ENCODE peak calls at places on chromosomes 11 and 22, in four cellular contexts. U is fibroblast of the aortic adventitia, A is skeletal muscle cell, T is choroid plexus epithelial cell. J is an unnamed sample.

GRCh38 chr11:86134580-86135318 is 65.9 kb upstream of the PICALM start:
- DNase-seq in U (no peak), A (no peak), T (no peak), J (no peak)

GRCh38 chr11:128757235-128757711 is 63.4 kb downstream of the FLI1 start:
- DNase-seq in U (no peak), A (no peak), T (peak), J (no peak)

GRCh38 chr11:129312741-129313587 is 62.7 kb upstream of the BARX2 start:
- DNase-seq in U (peak), A (no peak), T (no peak), J (no peak)

GRCh38 chr22:27768027-27768640 is 33.4 kb downstream of the MN1 start:
- DNase-seq in U (no peak), A (no peak), T (no peak), J (no peak)

GRCh38 chr11:133078591-133079179 is 453.6 kb downstream of the OPCML start:
- DNase-seq in U (peak), A (no peak), T (peak), J (no peak)

GRCh38 chr22:28541137-28541536 is 138.5 kb downstream of the TTC28 start:
- DNase-seq in U (no peak), A (no peak), T (no peak), J (no peak)

GRCh38 chr11:102788334-102789035 is 8.1 kb upstream of the MMP10 start:
- DNase-seq in U (peak), A (no peak), T (no peak), J (no peak)

GRCh38 chr11:63598556-63598955 is 15.7 kb downstream of the PLAAT3 start:
- DNase-seq in U (no peak), A (no peak), T (no peak), J (no peak)

GRCh38 chr11:28072321-28072720 is 35.6 kb downstream of the KIF18A start:
- DNase-seq in U (peak), A (no peak), T (peak), J (no peak)

GRCh38 chr11:129699711-129700304 is 115.8 kb upstream of the TMEM45B start:
- DNase-seq in U (no peak), A (no peak), T (peak), J (no peak)

GRCh38 chr11:87447606-87448005 is 409.9 kb downstream of the TMEM135 start:
- DNase-seq in U (no peak), A (no peak), T (no peak), J (no peak)

GRCh38 chr22:36790648-36791047 is 14.7 kb upstream of the IFT27 start:
- DNase-seq in U (no peak), A (no peak), T (no peak), J (no peak)

GRCh38 chr11:94494200-94494545 is 389 bp downstream of the ANKRD49 start:
- DNase-seq in U (peak), A (no peak), T (no peak), J (no peak)

GRCh38 chr11:78698612-78699011 is 123.9 kb upstream of the NARS2 start:
- DNase-seq in U (peak), A (peak), T (peak), J (no peak)

GRCh38 chr11:68905421-68906360 is 2.0 kb downstream of the IGHMBP2 start:
- DNase-seq in U (no peak), A (no peak), T (no peak), J (no peak)
- H3K4me3 ChIP-seq in U (peak), A (no peak), T (no peak), J (no peak)

DNA sequence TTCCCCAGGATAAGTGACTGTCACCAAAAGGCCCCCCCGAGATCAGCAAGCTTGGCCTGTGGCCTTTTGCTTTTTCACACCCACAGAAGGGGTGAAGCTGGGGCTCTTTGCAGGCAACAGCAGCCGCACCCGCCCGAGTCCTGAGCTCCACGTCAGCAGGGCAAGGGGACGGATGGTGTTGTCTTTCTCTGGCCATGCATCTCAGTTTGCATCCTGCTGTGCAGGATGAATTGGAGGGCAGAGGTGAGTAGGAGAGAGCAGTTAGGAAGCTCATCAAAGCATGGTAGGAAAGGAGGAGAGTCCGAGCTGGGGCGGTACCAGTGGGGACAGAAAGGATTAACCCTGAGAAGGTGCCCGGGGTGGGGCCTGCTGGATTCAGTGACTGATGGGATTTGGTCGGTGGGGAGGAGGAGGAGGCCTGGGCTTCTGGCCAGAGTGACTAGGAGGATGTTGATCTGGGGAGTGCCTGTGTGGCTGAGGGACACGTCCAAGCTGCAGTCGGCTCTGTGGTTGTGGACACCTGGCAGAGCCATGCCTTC is 14.5 kb downstream of the FAM83F start:
- DNase-seq in U (no peak), A (no peak), T (peak), J (no peak)
- H3K4me3 ChIP-seq in U (no peak), A (no peak), T (no peak), J (no peak)

GRCh38 chr11:35170503-35170902 is 31.5 kb downstream of the CD44 start:
- DNase-seq in U (peak), A (no peak), T (no peak), J (no peak)
- H3K4me3 ChIP-seq in U (no peak), A (no peak), T (no peak), J (no peak)

GRCh38 chr11:117313828-117314768 is 2.0 kb downstream of the BACE1 start:
- DNase-seq in U (no peak), A (no peak), T (no peak), J (no peak)
- H3K4me3 ChIP-seq in U (peak), A (peak), T (peak), J (no peak)

GRCh38 chr11:120327311-120327710 is 2.2 kb downstream of the TLCD5 start:
- DNase-seq in U (no peak), A (no peak), T (no peak), J (no peak)

GRCh38 chr11:120324932-120325810 is at the start of gene TLCD5:
- DNase-seq in U (peak), A (no peak), T (peak), J (peak)

GRCh38 chr11:120326845-120327281 is 1.8 kb downstream of the TLCD5 start:
- DNase-seq in U (no peak), A (no peak), T (peak), J (no peak)

GRCh38 chr11:120329556-120329955 is 4.5 kb downstream of the TLCD5 start:
- DNase-seq in U (no peak), A (no peak), T (no peak), J (no peak)

DNA sequence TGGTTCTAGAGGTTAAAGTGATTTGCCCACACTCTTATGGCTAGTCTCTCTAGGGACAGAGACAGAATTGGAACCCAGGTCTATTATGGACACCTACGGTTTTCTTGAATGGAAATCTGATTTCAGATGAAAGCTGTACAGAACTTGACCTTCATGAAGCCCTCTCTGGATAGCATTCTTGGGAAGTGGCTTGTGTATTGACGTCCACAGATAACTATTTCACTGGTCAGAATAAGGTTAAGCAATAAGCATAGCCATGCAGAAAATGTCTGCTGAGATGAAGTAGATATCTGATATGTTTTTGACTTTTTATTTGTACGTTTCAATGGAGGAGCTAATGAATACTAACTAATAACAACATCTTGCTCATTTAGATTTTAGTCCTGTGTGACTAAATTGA is 1.1 kb downstream of the TLCD5 start:
- DNase-seq in U (peak), A (no peak), T (peak), J (no peak)
- H3K4me3 ChIP-seq in U (peak), A (peak), T (peak), J (peak)

GRCh38 chr11:114123692-114124330 is 64.3 kb downstream of the ZBTB16 start:
- DNase-seq in U (no peak), A (no peak), T (no peak), J (no peak)

GRCh38 chr11:114124601-114125144 is 65.2 kb downstream of the ZBTB16 start:
- DNase-seq in U (no peak), A (no peak), T (no peak), J (no peak)

GRCh38 chr11:114125959-114126358 is 66.4 kb downstream of the ZBTB16 start:
- DNase-seq in U (no peak), A (no peak), T (no peak), J (no peak)

GRCh38 chr11:114122668-114123067 is 63.2 kb downstream of the ZBTB16 start:
- DNase-seq in U (no peak), A (no peak), T (peak), J (no peak)

DNA sequence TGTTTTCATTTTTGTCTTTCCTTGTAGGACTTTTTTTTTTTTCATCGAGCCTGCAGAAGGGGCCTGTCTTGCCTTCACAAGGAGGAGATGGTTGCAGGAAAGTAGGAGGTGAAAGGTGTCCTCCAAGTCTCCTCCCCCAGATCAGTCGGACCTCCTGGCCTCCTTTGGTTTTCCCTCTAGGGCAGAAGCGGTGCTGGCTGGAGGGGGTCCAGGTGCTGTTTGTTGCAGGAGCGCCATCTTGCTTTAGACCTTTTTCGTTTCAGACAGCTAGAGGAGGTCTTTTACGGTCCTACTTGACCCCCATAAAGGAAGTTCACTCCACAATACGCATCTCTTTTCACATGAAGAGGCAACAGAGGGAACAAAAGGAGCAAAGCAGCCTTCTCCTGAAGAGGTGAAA is 66.0 kb downstream of the ZBTB16 start:
- DNase-seq in U (no peak), A (no peak), T (no peak), J (no peak)
- H3K4me3 ChIP-seq in U (no peak), A (no peak), T (no peak), J (no peak)

DNA sequence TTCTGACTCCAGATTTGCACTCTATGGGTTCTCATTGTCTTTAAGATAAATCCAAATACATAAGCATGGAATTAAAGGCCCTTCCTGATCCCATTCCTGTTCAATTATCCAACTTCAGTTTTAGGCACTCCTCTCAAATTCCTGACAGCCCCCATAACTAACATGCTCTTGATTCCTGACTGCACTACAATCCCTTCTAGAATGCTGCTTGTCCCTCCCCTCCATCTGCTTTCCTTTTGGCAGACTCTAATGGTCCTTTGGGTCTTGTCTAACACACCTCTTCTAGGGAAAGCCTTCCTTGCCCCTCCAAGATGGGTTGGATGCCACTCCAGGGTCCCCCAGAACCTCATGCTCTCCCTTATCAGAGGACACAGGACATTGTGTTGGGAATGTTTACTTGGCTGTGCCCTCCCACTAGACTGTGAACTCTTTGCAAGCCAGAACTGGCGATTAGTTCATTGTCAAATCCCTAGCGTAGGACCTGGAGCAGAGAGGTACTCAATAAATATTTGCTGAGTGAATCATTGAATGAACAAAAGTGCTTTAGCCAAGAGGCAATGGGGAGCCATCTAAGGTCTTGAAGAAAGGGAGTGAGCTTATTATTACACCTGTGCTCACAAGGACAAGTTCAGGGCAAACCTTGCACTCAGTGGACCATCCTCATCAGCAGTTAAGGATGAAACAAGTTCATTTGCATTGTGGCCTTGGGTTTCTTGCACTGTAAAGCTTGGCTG is 1.2 kb upstream of the RASSF10 start:
- DNase-seq in U (no peak), A (no peak), T (no peak), J (no peak)
- H3K4me3 ChIP-seq in U (no peak), A (no peak), T (no peak), J (no peak)

DNA sequence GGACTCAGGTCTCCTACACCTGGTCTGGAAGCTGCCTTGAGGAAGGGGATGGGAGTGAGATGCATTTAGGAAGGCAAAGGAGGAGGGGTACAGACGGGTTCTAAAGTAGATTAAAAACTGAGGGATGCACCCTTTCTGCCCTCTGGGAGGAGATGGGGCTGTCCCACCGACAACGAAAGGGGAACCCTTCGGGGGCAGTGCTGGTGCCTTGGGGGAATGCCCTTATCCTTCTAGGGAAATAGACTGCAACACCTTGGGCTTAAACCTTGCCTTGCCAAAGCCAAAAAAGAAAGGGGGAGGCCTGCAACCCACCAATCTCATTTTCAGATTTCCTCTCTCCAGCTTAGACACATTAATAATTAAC is 89.8 kb downstream of the PLEKHA7 start:
- DNase-seq in U (no peak), A (no peak), T (no peak), J (no peak)
- H3K4me3 ChIP-seq in U (no peak), A (no peak), T (no peak), J (no peak)

DNA sequence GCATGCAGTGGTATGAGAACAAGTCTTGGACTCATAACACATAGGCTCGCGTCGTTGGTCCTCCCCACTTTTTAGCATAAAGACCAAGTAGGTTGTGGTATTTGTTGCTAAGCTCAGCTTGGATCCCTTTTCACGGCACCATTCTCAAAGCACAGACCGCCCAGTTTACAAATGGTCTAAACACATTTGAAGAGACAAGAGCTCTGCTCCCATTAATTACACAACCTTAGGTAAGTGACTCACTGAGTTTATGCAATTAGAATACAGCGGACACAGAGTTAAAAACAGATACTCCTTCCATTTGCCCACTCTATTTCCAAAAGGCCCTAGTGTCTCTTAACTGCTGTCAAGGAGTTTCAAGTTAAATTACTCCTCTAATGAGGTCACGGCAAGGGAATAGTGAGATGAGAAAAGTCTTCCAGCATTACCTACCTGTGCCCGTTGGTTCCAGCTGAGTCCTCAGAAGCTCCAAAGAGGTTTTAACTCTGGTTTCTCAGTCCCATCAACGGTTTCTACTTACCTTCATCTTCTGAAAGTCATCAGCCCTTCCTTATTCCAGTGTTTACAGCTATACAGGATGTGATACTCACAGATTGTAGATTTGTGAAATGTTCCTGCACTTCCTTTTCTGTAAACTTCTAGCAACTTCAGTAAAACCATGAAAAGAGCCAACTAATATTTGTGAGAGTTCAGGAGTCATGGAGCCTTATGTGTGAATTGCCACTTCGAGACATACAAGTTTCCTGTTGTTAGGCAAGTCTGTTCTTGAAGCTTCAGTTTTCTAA is at the start of gene MS4A6A:
- DNase-seq in U (no peak), A (no peak), T (no peak), J (no peak)
- H3K4me3 ChIP-seq in U (no peak), A (no peak), T (no peak), J (no peak)

J was measured in SJSA1.